ENCODE peak calls at places on chromosomes 11 and 22, in six cellular contexts. M, K, B, H, D and S are unnamed samples. For H3K27me3 and H3K4me1, the result is how much of the 10 kb centered on the place peaks cover.

GRCh38 chr11:105923814-105924213 is 98.2 kb downstream of the MSANTD4 start:
- DNase-seq in M (no peak), K (no peak), B (no peak), H (no peak), D (no peak), S (no peak)

GRCh38 chr11:48248902-48249301 is 4.0 kb downstream of the OR4X2 start:
- DNase-seq in M (no peak), K (no peak), B (no peak), H (no peak), D (no peak), S (no peak)

GRCh38 chr11:72568861-72569260 is 105.4 kb downstream of the PDE2A start:
- DNase-seq in M (no peak), K (no peak), B (no peak), H (no peak), D (no peak), S (no peak)

GRCh38 chr11:43998308-43998707 is 49.5 kb upstream of the ACCSL start:
- DNase-seq in M (no peak), K (no peak), B (no peak), H (no peak), D (no peak), S (no peak)

GRCh38 chr11:10906521-10906920 is 48.7 kb upstream of the ZBED5 start:
- DNase-seq in M (no peak), K (peak), B (no peak), H (no peak), D (no peak), S (no peak)

GRCh38 chr22:32969502-32969901 is 88.7 kb downstream of the SYN3 start:
- DNase-seq in M (no peak), K (no peak), B (no peak), H (no peak), D (no peak), S (no peak)

GRCh38 chr11:99256614-99257013 is 235.9 kb downstream of the CNTN5 start:
- DNase-seq in M (no peak), K (no peak), B (no peak), H (no peak), D (no peak), S (no peak)

GRCh38 chr11:34929794-34930763 is 13.7 kb downstream of the PDHX start:
- DNase-seq in M (peak), K (peak), B (no peak), H (no peak), D (no peak), S (no peak)

GRCh38 chr11:130407978-130408377 is 20.4 kb downstream of the ADAMTS8 start:
- DNase-seq in M (no peak), K (no peak), B (no peak), H (no peak), D (peak), S (no peak)

GRCh38 chr11:126968915-126969314 is 31.7 kb downstream of the KIRREL3 start:
- DNase-seq in M (no peak), K (no peak), B (no peak), H (no peak), D (no peak), S (no peak)

GRCh38 chr11:108286369-108286768 is 63.5 kb downstream of the ATM start:
- DNase-seq in M (no peak), K (no peak), B (no peak), H (no peak), D (no peak), S (no peak)

GRCh38 chr11:100827934-100828661 is 141.0 kb downstream of the ARHGAP42 start:
- DNase-seq in M (no peak), K (peak), B (no peak), H (no peak), D (no peak), S (no peak)

GRCh38 chr11:90434858-90435257 is 212.0 kb upstream of the CHORDC1 start:
- DNase-seq in M (no peak), K (peak), B (no peak), H (no peak), D (no peak), S (no peak)

GRCh38 chr11:65945941-65946558 is 770 bp downstream of the TSGA10IP start:
- DNase-seq in M (no peak), K (no peak), B (no peak), H (no peak), D (no peak), S (no peak)

GRCh38 chr11:31813242-31813960 is 2.3 kb upstream of the PAX6 start:
- DNase-seq in M (no peak), K (no peak), B (no peak), H (no peak), D (no peak), S (no peak)

GRCh38 chr11:95684701-95685100 is 104.9 kb downstream of the FAM76B start:
- DNase-seq in M (no peak), K (no peak), B (no peak), H (no peak), D (no peak), S (no peak)

GRCh38 chr11:4090258-4090657 is 4.3 kb upstream of the RRM1 start:
- DNase-seq in M (no peak), K (no peak), B (no peak), H (no peak), D (no peak), S (no peak)

GRCh38 chr11:68370211-68371111 is 58.1 kb downstream of the LRP5 start:
- DNase-seq in M (no peak), K (no peak), B (peak), H (peak), D (peak), S (peak)

GRCh38 chr11:62394825-62395538 is 23.9 kb upstream of the SCGB1A1 start:
- DNase-seq in M (peak), K (peak), B (peak), H (peak), D (peak), S (peak)

GRCh38 chr22:31083923-31084810 is 3.0 kb downstream of the SMTN start:
- DNase-seq in M (no peak), K (no peak), B (peak), H (no peak), D (no peak), S (no peak)

GRCh38 chr11:70630816-70631623 is 232.7 kb downstream of the CTTN start:
- DNase-seq in M (no peak), K (no peak), B (no peak), H (no peak), D (no peak), S (no peak)

GRCh38 chr11:44275961-44276550 is 33.9 kb downstream of the ALX4 start:
- DNase-seq in M (no peak), K (no peak), B (no peak), H (no peak), D (no peak), S (no peak)

GRCh38 chr11:87173185-87174039 is 135.7 kb downstream of the TMEM135 start:
- DNase-seq in M (no peak), K (no peak), B (no peak), H (no peak), D (no peak), S (no peak)

GRCh38 chr11:128463386-128463829 is 124.0 kb downstream of the ETS1 start:
- DNase-seq in M (no peak), K (no peak), B (no peak), H (no peak), D (peak), S (no peak)
- H3K27me3 ChIP-seq in M (under half), K (under half), B (under half), H (under half), D (under half), S (under half)

GRCh38 chr11:36627471-36627870 is 29.4 kb upstream of the RAG2 start:
- DNase-seq in M (no peak), K (no peak), B (no peak), H (no peak), D (no peak), S (no peak)
- H3K4me1 ChIP-seq in M (under half), K (under half), B (under half), H (under half), D (under half), S (under half)

GRCh38 chr22:38835888-38836301 is 7.9 kb downstream of the NPTXR start:
- DNase-seq in M (no peak), K (no peak), B (no peak), H (no peak), D (no peak), S (no peak)
- H3K27me3 ChIP-seq in M (under half), K (under half), B (under half), H (under half), D (under half), S (under half)

DNA sequence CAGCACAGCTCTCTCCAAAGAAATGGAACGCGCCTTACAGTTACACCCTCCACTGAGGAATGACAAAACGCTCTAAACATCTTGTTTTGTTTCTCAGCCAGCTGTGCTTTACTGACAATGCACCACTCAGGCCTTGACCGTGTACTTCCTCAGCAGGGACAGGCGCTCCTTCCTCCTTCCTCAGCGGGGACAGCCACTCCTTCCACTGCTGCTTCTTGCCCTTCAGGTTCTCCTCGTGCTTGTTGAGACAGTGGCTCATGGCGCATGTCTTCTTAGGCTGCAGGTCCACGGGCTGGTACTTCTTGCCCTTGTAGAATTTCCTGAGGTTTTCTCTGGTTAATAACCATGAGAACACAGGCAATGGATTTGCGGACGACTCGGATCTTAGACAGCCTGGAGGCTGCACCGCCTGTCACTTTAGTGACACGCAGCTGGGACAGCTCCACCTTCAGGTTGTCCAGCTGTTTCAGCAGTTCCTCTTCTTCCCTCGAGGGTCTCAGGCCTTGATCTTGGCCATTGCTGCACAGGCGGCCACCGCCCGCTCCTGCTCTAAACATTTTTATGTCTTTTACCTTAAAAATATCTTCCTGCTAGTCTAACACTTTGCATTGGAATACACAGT is 613.8 kb downstream of the BRD1 start:
- DNase-seq in M (peak), K (peak), B (no peak), H (no peak), D (no peak), S (peak)
- H3K4me1 ChIP-seq in M (under half), K (under half), B (under half), H (under half), D (under half), S (under half)

GRCh38 chr22:43431821-43432554 is 20.2 kb downstream of the MPPED1 start:
- DNase-seq in M (no peak), K (no peak), B (no peak), H (no peak), D (no peak), S (peak)
- H3K27me3 ChIP-seq in M (half or more), K (under half), B (under half), H (under half), D (under half), S (half or more)

GRCh38 chr11:114089748-114090147 is 30.2 kb downstream of the ZBTB16 start:
- DNase-seq in M (no peak), K (no peak), B (no peak), H (no peak), D (no peak), S (no peak)

GRCh38 chr11:114088836-114089235 is 29.3 kb downstream of the ZBTB16 start:
- DNase-seq in M (no peak), K (no peak), B (no peak), H (no peak), D (no peak), S (no peak)

GRCh38 chr11:114090976-114091375 is 31.5 kb downstream of the ZBTB16 start:
- DNase-seq in M (no peak), K (no peak), B (no peak), H (no peak), D (no peak), S (no peak)

GRCh38 chr11:114091791-114092397 is 32.4 kb downstream of the ZBTB16 start:
- DNase-seq in M (no peak), K (no peak), B (no peak), H (no peak), D (no peak), S (no peak)

GRCh38 chr11:114090225-114090624 is 30.7 kb downstream of the ZBTB16 start:
- DNase-seq in M (no peak), K (no peak), B (no peak), H (no peak), D (no peak), S (no peak)
- H3K4me1 ChIP-seq in M (half or more), K (under half), B (under half), H (under half), D (under half), S (half or more)

GRCh38 chr11:1052133-1053011 is 15.9 kb upstream of the MUC6 start:
- DNase-seq in M (no peak), K (no peak), B (no peak), H (peak), D (no peak), S (peak)
- H3K27me3 ChIP-seq in M (half or more), K (under half), B (under half), H (under half), D (under half), S (half or more)

GRCh38 chr11:128898580-128899344 is 7.6 kb downstream of the KCNJ5 start:
- DNase-seq in M (no peak), K (no peak), B (no peak), H (no peak), D (no peak), S (peak)
- H3K4me1 ChIP-seq in M (under half), K (under half), B (under half), H (under half), D (under half), S (under half)

DNA sequence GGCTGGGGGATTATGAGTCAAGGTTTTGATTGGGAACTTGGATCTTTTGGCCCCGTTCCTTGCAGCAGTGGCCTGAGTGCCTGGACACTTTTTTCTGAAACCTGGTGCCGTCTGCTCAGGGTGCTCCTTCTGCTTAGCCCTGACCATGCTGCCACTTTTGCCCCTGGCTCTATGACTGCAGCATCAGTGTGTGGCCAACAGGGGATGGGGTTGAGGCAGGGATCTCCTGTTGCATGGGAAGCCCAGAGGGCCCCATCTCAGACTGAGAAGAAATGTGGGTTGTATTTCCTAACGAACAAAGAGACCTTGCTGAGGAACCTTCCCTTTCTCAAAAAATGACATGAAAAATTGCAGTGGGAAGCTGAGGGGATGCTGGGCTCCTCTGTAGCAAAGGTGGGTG is 18.7 kb downstream of the POU2F3 start:
- DNase-seq in M (no peak), K (no peak), B (no peak), H (no peak), D (no peak), S (no peak)
- H3K27me3 ChIP-seq in M (half or more), K (under half), B (under half), H (under half), D (under half), S (under half)

DNA sequence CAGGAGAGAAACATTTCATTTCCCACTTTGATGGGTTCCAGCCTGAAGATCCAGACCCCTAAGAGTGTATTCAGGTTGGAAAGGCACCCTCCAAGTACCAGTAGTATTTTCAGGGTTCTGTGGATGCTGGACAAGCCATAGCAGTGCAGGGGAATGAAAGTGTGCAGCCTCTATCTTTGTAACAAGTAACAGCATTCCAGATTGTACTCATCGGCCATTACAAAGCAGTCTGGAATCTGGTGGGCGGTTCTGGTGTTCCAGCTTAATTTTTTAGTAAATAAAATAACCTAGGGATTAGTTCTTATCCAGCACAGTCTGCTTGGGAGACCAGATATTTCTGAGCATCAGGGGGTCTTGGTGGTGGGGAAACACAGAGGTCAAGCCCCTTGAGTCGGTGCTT is 22.6 kb downstream of the APLNR start:
- DNase-seq in M (no peak), K (no peak), B (no peak), H (no peak), D (no peak), S (no peak)
- H3K4me1 ChIP-seq in M (under half), K (under half), B (under half), H (under half), D (under half), S (under half)